ENCODE peak calls at places on chromosome 20, in five cellular contexts. T is H1, M is HCT116, S is K562, P is GM12878. F is an unnamed sample.

GRCh38 chr20:60486345-60486744 is 528.1 kb downstream of the CDH26 start:
- DNase-seq in P (no peak), T (no peak), S (no peak), M (no peak), F (no peak)

GRCh38 chr20:17504898-17505663 is 26.1 kb downstream of the BFSP1 start:
- DNase-seq in P (peak; percentile 25), M (peak; percentile 27), T (no peak), S (peak; percentile 24), F (peak; percentile 47)

GRCh38 chr20:55354700-55355099 is 650.6 kb downstream of the CBLN4 start:
- DNase-seq in S (no peak), T (no peak), M (no peak), P (no peak), F (no peak)

GRCh38 chr20:1326031-1326930 is 2.7 kb downstream of the SDCBP2 start:
- DNase-seq in M (no peak), S (no peak), T (no peak), P (no peak), F (no peak)

GRCh38 chr20:33017542-33017941 is 10.0 kb downstream of the BPIFB2 start:
- DNase-seq in P (no peak), M (no peak), T (no peak), S (no peak), F (no peak)

GRCh38 chr20:4800131-4800530 is 78.4 kb downstream of the PRND start:
- DNase-seq in M (no peak), S (no peak), P (no peak), T (no peak), F (no peak)

GRCh38 chr20:31869942-31870702 is at the start of the genes DUSP15 and TTLL9:
- DNase-seq in M (no peak), S (no peak), P (no peak), T (no peak), F (no peak)

GRCh38 chr20:16929756-16930155 is 181.6 kb downstream of the OTOR start:
- DNase-seq in S (no peak), T (no peak), M (no peak), P (no peak), F (no peak)

GRCh38 chr20:19937651-19938420 is 79.3 kb upstream of the NAA20 start:
- DNase-seq in S (no peak), T (no peak), M (no peak), P (peak; percentile 23), F (no peak)

GRCh38 chr20:15012551-15012950 is 675.1 kb upstream of the FLRT3 start:
- DNase-seq in P (no peak), M (no peak), S (no peak), T (no peak), F (no peak)

GRCh38 chr20:44576297-44576696 is 6.1 kb upstream of the PKIG start:
- DNase-seq in P (no peak), M (no peak), S (peak; percentile 18), T (no peak), F (no peak)

GRCh38 chr20:3209023-3209945 is at the start of gene ITPA:
- DNase-seq in S (peak; percentile 69), M (no peak), T (no peak), P (no peak), F (no peak)

GRCh38 chr20:7879883-7880282 is 60.4 kb downstream of the HAO1 start:
- DNase-seq in T (no peak), S (no peak), M (no peak), P (no peak), F (no peak)

GRCh38 chr20:16747291-16747811 is 807 bp upstream of the OTOR start:
- DNase-seq in T (no peak), S (no peak), M (no peak), P (no peak), F (no peak)

DNA sequence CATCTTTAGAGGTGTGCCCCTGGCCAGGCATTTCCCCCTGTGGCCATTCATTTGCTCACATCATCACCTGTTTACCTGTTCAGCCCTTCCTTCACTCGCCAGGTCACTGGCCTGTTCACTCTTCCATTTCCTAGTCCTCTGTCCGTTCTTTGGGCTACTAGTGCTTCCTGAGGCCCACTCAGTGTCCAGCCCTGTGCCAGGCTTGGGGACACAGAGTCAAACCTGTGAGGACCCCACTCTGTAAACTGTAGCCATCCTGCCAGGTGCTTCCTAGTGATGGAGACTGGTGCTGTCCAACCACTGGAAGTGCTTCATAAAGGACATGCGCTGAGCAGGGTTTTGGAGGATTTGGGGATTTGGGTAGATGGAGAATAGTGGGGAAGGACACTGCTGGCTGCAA is 3.5 kb downstream of the DLGAP4 start:
- DNase-seq in M (no peak), P (no peak), S (no peak), T (no peak), F (no peak)
- H3K9me3 ChIP-seq in M (no peaks in the 10 kb centered on the region), P (no peaks in the 10 kb centered on the region), S (no peaks in the 10 kb centered on the region), T (no peaks in the 10 kb centered on the region), F (no peaks in the 10 kb centered on the region)

GRCh38 chr20:46810442-46811327 is 84.0 kb upstream of the EYA2 start:
- DNase-seq in S (no peak), P (no peak), M (no peak), T (no peak), F (no peak)
- H3K4me3 ChIP-seq in S (no peak overlapping the region), P (no peak overlapping the region), M (no peak overlapping the region), T (no peak overlapping the region), F (no peak overlapping the region)

GRCh38 chr20:47515843-47516242 is 14.2 kb downstream of the NCOA3 start:
- DNase-seq in P (no peak), M (no peak), S (no peak), T (no peak), F (no peak)

GRCh38 chr20:47524385-47524784 is 22.7 kb downstream of the NCOA3 start:
- DNase-seq in T (no peak), M (no peak), P (no peak), S (peak; percentile 23), F (no peak)

GRCh38 chr20:47527004-47527800 is 25.5 kb downstream of the NCOA3 start:
- DNase-seq in T (no peak), S (no peak), P (no peak), M (no peak), F (no peak)

DNA sequence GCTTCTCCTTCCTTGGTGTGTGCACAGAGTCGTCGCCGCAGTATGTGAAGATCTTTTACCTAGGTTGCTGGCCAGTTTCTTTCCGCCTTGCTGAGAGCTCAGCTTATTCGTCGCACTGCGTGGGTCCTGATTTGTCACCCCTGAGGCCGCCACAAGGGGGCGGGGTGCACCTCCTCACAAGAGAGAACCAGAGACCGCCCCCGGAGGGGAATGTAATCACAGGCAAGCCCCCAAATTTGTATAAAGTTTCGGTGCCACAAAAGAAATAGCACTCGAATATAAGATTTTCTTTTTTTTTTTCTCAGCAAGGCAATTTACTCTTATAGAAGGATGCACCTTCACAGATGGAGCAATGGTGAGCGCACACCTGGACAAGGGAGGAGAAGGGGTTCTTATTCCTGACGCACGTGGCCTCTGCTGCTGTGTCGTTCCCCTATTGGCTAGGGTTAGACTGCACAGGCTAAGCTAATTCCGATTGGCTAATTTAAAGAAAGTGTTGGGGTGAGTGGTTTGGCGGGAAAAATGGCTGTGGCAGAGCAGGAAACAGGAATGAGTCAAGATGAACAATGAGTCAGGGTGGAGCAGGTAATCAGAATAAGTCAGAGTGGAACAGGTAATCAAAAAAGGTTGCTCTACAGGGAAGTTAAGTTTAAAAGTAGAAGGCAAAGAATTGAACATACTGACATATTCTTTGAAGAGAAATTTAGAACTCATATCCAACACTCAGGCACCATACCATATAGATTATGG is 19.5 kb downstream of the NCOA3 start:
- DNase-seq in T (no peak), S (no peak), P (no peak), M (no peak), F (no peak)
- TF ChIP-seq SIN3A in T (no peak), S (no peak), P (no peak), M (no peak), F (no peak)

DNA sequence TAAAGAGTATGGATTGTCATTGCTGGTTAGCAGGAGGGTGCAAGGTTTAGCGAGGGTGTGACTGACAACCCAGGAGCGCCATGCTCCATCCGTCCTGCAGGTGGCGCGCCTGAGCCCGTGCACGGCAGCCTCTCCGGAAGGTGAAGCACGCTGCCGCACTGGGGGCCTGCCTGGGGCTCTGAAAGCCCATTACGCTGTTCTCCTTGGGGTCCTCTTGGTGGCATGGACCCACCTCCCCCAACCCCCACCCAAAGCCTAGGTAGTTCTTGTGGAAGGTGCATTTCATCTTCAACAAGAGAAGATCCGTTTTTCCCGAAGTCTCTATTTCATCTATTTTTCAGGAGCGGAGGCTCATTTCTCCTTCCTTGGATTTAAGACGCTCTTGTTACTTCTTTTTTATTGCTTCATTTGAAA is 197.4 kb upstream of the KCNG1 start:
- DNase-seq in P (no peak), S (peak; percentile 72), T (no peak), M (no peak), F (no peak)
- H3K9me3 ChIP-seq in P (peaks cover 6% of the 10 kb centered on the region), S (no peaks in the 10 kb centered on the region), T (peaks cover 17% of the 10 kb centered on the region), M (peaks cover 7% of the 10 kb centered on the region), F (no peaks in the 10 kb centered on the region)

GRCh38 chr20:43563429-43563828 is 4.6 kb downstream of the SGK2 start:
- DNase-seq in P (no peak), M (no peak), S (no peak), T (no peak), F (no peak)

GRCh38 chr20:43558412-43559146 is at the start of gene SGK2:
- DNase-seq in P (no peak), S (peak; percentile 62), T (no peak), M (no peak), F (no peak)

GRCh38 chr20:43560974-43561373 is 2.1 kb downstream of the SGK2 start:
- DNase-seq in S (no peak), P (no peak), M (no peak), T (no peak), F (no peak)

GRCh38 chr20:43559588-43559987 is 761 bp downstream of the SGK2 start:
- DNase-seq in S (no peak), P (no peak), M (no peak), T (no peak), F (no peak)

GRCh38 chr20:43559147-43559477 is 285 bp downstream of the SGK2 start:
- DNase-seq in S (no peak), T (no peak), P (no peak), M (no peak), F (no peak)
- H3K4me3 ChIP-seq in S (no peak overlapping the region), T (no peak overlapping the region), P (no peak overlapping the region), M (no peak overlapping the region), F (no peak overlapping the region)

GRCh38 chr20:49247792-49248191 is 28.6 kb downstream of the DDX27 start:
- DNase-seq in M (no peak), P (no peak), S (no peak), T (no peak), F (no peak)

GRCh38 chr20:49245921-49246740 is 26.9 kb downstream of the DDX27 start:
- DNase-seq in T (no peak), P (no peak), S (peak; percentile 67), M (peak; percentile 23), F (peak; percentile 42)

GRCh38 chr20:49248301-49248700 is 29.1 kb downstream of the DDX27 start:
- DNase-seq in S (no peak), P (no peak), T (no peak), M (no peak), F (no peak)

GRCh38 chr20:49248879-49249665 is 28.8 kb downstream of the ZNFX1 start:
- DNase-seq in M (no peak), T (no peak), P (no peak), S (no peak), F (no peak)

GRCh38 chr20:49247169-49247734 is 28.0 kb downstream of the DDX27 start:
- DNase-seq in S (no peak), T (no peak), P (no peak), M (no peak), F (no peak)
- TF ChIP-seq SIN3A in S (no peak), T (no peak), P (no peak), M (no peak), F (no peak)